ENCODE peak calls at places on chromosomes 7 and 10, in four cellular contexts. D is activated naive CD8-positive, alpha-beta T cell treated with anti-CD3 and anti-CD28 coated beads for 36 hours; H is tibial artery; U is neural crest cell. T is an unnamed sample.

GRCh38 chr10:19168584-19168983 is 120.0 kb downstream of the MALRD1 start:
- DNase-seq in D (no peak), H (no peak), U (no peak), T (no peak)

GRCh38 chr10:124172241-124172661 is 78.9 kb upstream of the CHST15 start:
- DNase-seq in D (no peak), H (no peak), U (no peak), T (no peak)

GRCh38 chr7:44667190-44667589 is 60.8 kb downstream of the OGDH start:
- DNase-seq in D (no peak), H (no peak), U (no peak), T (no peak)

GRCh38 chr10:48705407-48705938 is 20.8 kb downstream of the WDFY4 start:
- DNase-seq in D (no peak), H (no peak), U (no peak), T (no peak)

GRCh38 chr10:84665883-84666463 is 337.6 kb downstream of the CCSER2 start:
- DNase-seq in D (peak; percentile 20), H (no peak), U (no peak), T (no peak)

GRCh38 chr7:90540406-90540805 is 55.7 kb upstream of the CDK14 start:
- DNase-seq in D (no peak), H (no peak), U (no peak), T (no peak)

GRCh38 chr10:132394936-132395703 is 1.9 kb upstream of the PWWP2B start:
- DNase-seq in D (no peak), H (no peak), U (no peak), T (no peak)

GRCh38 chr10:47425813-47426419 is 41.8 kb upstream of the ZNF488 start:
- DNase-seq in D (no peak), H (no peak), U (no peak), T (no peak)

GRCh38 chr7:67267914-67268313 is 271.3 kb downstream of the TYW1 start:
- DNase-seq in D (no peak), H (no peak), U (no peak), T (no peak)

GRCh38 chr7:45036317-45036716 is 36.3 kb downstream of the CCM2 start:
- DNase-seq in D (no peak), H (no peak), U (no peak), T (no peak)

GRCh38 chr10:127928021-127928806 is 21.3 kb downstream of the PTPRE start:
- DNase-seq in D (no peak), H (no peak), U (no peak), T (peak; percentile 70)

GRCh38 chr7:139121-139520 is 53.2 kb upstream of the FAM20C start:
- DNase-seq in D (no peak), H (no peak), U (no peak), T (no peak)

GRCh38 chr10:130795819-130796218 is 515.7 kb downstream of the TCERG1L start:
- DNase-seq in D (no peak), H (no peak), U (no peak), T (no peak)

GRCh38 chr10:132434405-132435005 is 37.5 kb downstream of the PWWP2B start:
- DNase-seq in D (peak; percentile 63), H (peak; percentile 58), U (no peak), T (no peak)

GRCh38 chr10:72011468-72011867 is 47.3 kb downstream of the CHST3 start:
- DNase-seq in D (no peak), H (no peak), U (no peak), T (no peak)

GRCh38 chr10:118594392-118595063 is 920 bp downstream of the PRLHR start:
- DNase-seq in D (peak; percentile 50), H (peak; percentile 39), U (peak; percentile 62), T (peak; percentile 21)

GRCh38 chr7:144854839-144855424 is 19.1 kb upstream of the TPK1 start:
- DNase-seq in D (no peak), H (no peak), U (no peak), T (no peak)

GRCh38 chr10:18533921-18534320 is 117.5 kb downstream of the NSUN6 start:
- DNase-seq in D (no peak), H (no peak), U (no peak), T (peak; percentile 35)

GRCh38 chr7:111855161-111855841 is 293.0 kb upstream of the IMMP2L start:
- DNase-seq in D (no peak), H (peak; percentile 40), U (peak; percentile 11), T (peak; percentile 79)

GRCh38 chr10:91162050-91162494 is 58.4 kb upstream of the PCGF5 start:
- DNase-seq in D (peak; percentile 15), H (no peak), U (no peak), T (peak; percentile 46)

GRCh38 chr7:100519580-100519979 is 19.4 kb upstream of the AGFG2 start:
- DNase-seq in D (no peak), H (no peak), U (no peak), T (no peak)

T was measured in IMR-90.